ENCODE peak calls at places on chromosomes 2 and 18, in four cellular contexts. N, A, C and F are unnamed samples. For H3K4me1, the result is how much of the 10 kb centered on the place peaks cover.

GRCh38 chr2:150339951-150340350 is 147.5 kb downstream of the RND3 start:
- DNase-seq in C (no peak), A (no peak), N (no peak), F (no peak)

GRCh38 chr2:151991010-151991409 is 107.8 kb downstream of the CACNB4 start:
- DNase-seq in A (no peak), C (no peak), N (no peak), F (no peak)

GRCh38 chr18:78403371-78403770 is 576.2 kb upstream of the SALL3 start:
- DNase-seq in A (no peak), C (no peak), N (no peak), F (no peak)

GRCh38 chr2:149055751-149056150 is 17.3 kb downstream of the LYPD6B start:
- DNase-seq in A (no peak), N (peak), C (no peak), F (peak)

GRCh38 chr2:239599299-239599698 is 198.5 kb upstream of the HDAC4 start:
- DNase-seq in A (no peak), C (peak), N (no peak), F (no peak)

GRCh38 chr18:46046126-46046525 is 25.9 kb downstream of the PSTPIP2 start:
- DNase-seq in A (no peak), C (no peak), N (no peak), F (no peak)

GRCh38 chr2:188142636-188143035 is 149.0 kb upstream of the GULP1 start:
- DNase-seq in A (peak), N (peak), C (no peak), F (peak)

GRCh38 chr18:44839239-44839666 is 158.6 kb downstream of the SETBP1 start:
- DNase-seq in N (peak), C (peak), A (peak), F (no peak)

GRCh38 chr18:27746241-27746640 is 430.7 kb downstream of the CDH2 start:
- DNase-seq in N (no peak), C (no peak), A (no peak), F (no peak)

GRCh38 chr18:37489011-37489410 is 76.6 kb downstream of the CELF4 start:
- DNase-seq in C (no peak), N (no peak), A (no peak), F (no peak)

GRCh38 chr2:215664847-215665525 is 229.1 kb upstream of the FN1 start:
- DNase-seq in N (peak), C (no peak), A (peak), F (peak)

GRCh38 chr2:42809131-42809875 is 16.9 kb upstream of the HAAO start:
- DNase-seq in C (no peak), A (no peak), N (no peak), F (no peak)

GRCh38 chr2:181876614-181877063 is 14.9 kb upstream of the ITPRID2 start:
- DNase-seq in C (peak), N (peak), A (peak), F (peak)

GRCh38 chr2:108145551-108145950 is 94.2 kb upstream of the SULT1C3 start:
- DNase-seq in N (peak), A (peak), C (no peak), F (peak)

GRCh38 chr2:75465317-75465998 is 95.3 kb downstream of the EVA1A start:
- DNase-seq in C (no peak), A (peak), N (peak), F (no peak)

GRCh38 chr2:240351826-240352426 is 83.5 kb upstream of the GPC1 start:
- DNase-seq in A (no peak), N (no peak), C (no peak), F (no peak)

GRCh38 chr18:48202899-48203260 is 206.3 kb downstream of the ZBTB7C start:
- DNase-seq in N (no peak), C (no peak), A (no peak), F (no peak)

GRCh38 chr18:75521808-75522207 is 94.3 kb upstream of the SMIM21 start:
- DNase-seq in C (no peak), N (no peak), A (no peak), F (no peak)

GRCh38 chr2:111908578-111908977 is 10.2 kb downstream of the MERTK start:
- DNase-seq in N (no peak), C (no peak), A (no peak), F (no peak)

GRCh38 chr2:19883486-19883885 is 18.3 kb downstream of the TTC32 start:
- DNase-seq in C (no peak), A (no peak), N (no peak), F (no peak)

GRCh38 chr2:30894498-30895119 is 87.4 kb upstream of the CAPN13 start:
- DNase-seq in A (no peak), N (no peak), C (no peak), F (no peak)

GRCh38 chr2:172293952-172294351 is 133.4 kb upstream of the ITGA6 start:
- DNase-seq in C (peak), A (peak), N (peak), F (no peak)

GRCh38 chr2:99595373-99595772 is 105.6 kb upstream of the REV1 start:
- DNase-seq in N (no peak), A (no peak), C (no peak), F (no peak)

GRCh38 chr2:104860141-104860790 is 6.4 kb downstream of the POU3F3 start:
- DNase-seq in C (no peak), N (no peak), A (no peak), F (no peak)

GRCh38 chr2:6896930-6897759 is 19.6 kb downstream of the RSAD2 start:
- DNase-seq in N (peak), A (no peak), C (no peak), F (peak)

GRCh38 chr2:160194351-160194750 is 5.7 kb downstream of the ITGB6 start:
- DNase-seq in A (peak), C (no peak), N (peak), F (peak)

GRCh38 chr2:43407826-43408783 is 181.7 kb upstream of the ZFP36L2 start:
- DNase-seq in A (no peak), N (no peak), C (no peak), F (no peak)

GRCh38 chr2:211093743-211094303 is 537.4 kb downstream of the CPS1 start:
- DNase-seq in A (peak), N (peak), C (no peak), F (peak)

GRCh38 chr2:118971245-118972122 is 29.5 kb downstream of the MARCO start:
- DNase-seq in C (no peak), N (peak), A (peak), F (peak)

GRCh38 chr18:44887227-44887631 is 206.5 kb downstream of the SETBP1 start:
- DNase-seq in N (no peak), C (peak), A (peak), F (peak)

GRCh38 chr2:194004590-194005206 is 1652.3 kb upstream of the SLC39A10 start:
- DNase-seq in A (no peak), N (peak), C (no peak), F (peak)

GRCh38 chr2:61233581-61233980 is 71.6 kb downstream of the C2orf74 start:
- DNase-seq in A (no peak), C (no peak), N (no peak), F (no peak)

GRCh38 chr2:166375736-166376487 is at the start of gene SCN9A:
- DNase-seq in C (peak), A (peak), N (peak), F (peak)

GRCh38 chr2:171347158-171347557 is 86.6 kb downstream of the METTL8 start:
- DNase-seq in N (no peak), A (no peak), C (no peak), F (no peak)

GRCh38 chr2:172698041-172698863 is 37.4 kb upstream of the RAPGEF4 start:
- DNase-seq in N (peak), A (peak), C (no peak), F (peak)

DNA sequence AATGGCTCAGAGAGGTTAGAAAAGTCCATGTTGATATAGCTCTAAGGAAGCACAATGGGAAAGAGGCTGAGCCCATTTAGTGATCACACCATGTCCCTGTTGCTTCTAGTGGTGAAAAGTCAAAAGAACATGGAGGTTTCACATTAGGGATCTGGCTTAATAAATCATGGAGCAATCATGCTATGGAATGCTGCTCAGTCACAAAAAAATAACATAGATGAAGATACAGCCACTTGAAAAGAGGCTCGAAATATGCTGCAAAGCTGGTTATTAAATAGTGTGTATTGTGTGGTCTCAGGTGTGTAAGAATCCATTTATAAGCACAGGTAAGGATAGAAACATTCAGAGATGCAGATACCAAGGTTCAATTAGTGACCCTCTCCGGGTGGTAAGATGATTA is 63.6 kb upstream of the CPO start:
- DNase-seq in A (no peak), C (no peak), N (no peak), F (no peak)
- H3K4me1 ChIP-seq in A (under half), C (under half), N (under half), F (under half)

DNA sequence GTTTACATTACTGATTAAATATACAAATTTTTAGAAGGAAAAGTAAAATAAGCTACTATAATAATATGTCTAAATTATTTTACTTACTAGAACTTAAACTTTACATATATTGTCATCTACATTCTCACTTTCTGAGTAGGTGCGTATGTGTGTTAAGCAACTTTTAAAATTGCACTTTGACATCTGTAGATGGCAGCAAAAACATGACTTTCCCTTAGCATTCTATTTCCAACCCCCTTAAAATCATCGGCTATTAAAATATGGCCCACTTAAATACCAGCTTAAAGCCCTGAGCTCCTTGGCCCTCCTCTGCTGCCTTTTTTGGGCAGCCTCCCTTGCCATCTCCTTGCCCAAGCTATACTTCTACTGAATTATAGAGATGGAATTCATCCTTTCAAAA is 78.0 kb downstream of the UPP2 start:
- DNase-seq in A (no peak), C (no peak), N (peak), F (no peak)
- TF ChIP-seq CTCF in A (peak), C (peak), N (peak), F (peak)

GRCh38 chr18:7740815-7741214 is 173.7 kb downstream of the PTPRM start:
- DNase-seq in A (no peak), N (no peak), C (no peak), F (no peak)
- H3K4me1 ChIP-seq in A (under half), N (under half), C (under half), F (under half)

DNA sequence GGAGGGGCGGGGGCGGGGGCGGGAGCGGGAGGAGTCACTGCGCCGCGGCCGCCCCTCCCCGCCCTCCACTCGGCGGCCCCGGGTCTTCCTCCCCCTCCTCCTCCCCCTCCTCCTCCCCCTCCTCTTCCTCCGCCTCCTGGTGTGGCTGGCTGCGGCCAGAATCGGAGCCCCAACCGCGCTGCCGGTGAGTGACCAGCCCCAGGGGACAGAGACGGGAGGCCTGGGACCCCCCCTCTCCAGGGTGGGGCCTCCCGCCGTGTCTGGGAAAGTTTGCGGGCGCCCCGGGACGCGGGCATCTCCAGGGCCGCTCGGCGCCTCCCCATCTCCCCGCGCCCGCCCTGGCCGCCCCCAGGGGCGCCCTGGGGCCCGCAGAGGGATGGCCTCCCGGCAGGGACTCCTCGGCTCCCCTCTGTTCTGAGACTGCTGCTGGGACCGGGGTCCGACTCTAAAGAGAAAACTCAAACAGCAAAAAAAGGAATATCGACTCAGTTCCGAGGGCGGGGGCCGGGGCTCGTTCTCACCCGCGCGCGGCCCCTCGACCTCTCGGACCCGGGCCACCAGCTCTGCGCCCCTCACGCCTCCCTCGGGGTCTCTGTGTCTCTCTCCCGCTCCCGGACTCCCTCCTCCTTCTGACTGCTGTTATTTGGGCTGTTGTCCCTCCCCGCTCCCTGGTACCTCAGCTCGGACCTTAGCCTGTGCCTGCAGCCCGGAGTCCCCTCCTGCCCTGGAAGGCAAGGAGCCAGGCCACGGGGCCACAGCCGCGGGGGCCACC is at the start of gene STON1:
- DNase-seq in C (peak), N (peak), A (peak), F (no peak)
- TF ChIP-seq CTCF in C (no peak), N (no peak), A (peak), F (no peak)